ENCODE peak calls at places on chromosomes 4 and X, in nine cellular contexts. Y, W, X, D, I, M, Q, C and J are unnamed samples.

GRCh38 chr4:84243685-84244084 is 255.4 kb downstream of the NKX6-1 start:
- DNase-seq in Y (no peak), W (no peak), X (no peak), D (no peak), I (no peak), M (no peak), Q (no peak), C (no peak), J (no peak)

GRCh38 chr4:139275281-139275735 is 4.7 kb downstream of the MGARP start:
- DNase-seq in Y (no peak), W (peak), X (no peak), D (no peak), I (no peak), M (no peak), Q (no peak), C (no peak), J (no peak)

GRCh38 chrX:3651272-3651671 is 62.2 kb downstream of the PRKX start:
- DNase-seq in Y (no peak), W (peak), X (peak), D (no peak), I (peak), M (no peak), Q (peak), C (no peak), J (no peak)

GRCh38 chr4:87042986-87043820 is 108.4 kb downstream of the AFF1 start:
- DNase-seq in Y (no peak), W (no peak), X (no peak), D (no peak), I (no peak), M (no peak), Q (no peak), C (no peak), J (no peak)

GRCh38 chr4:25888781-25889180 is 25.2 kb upstream of the SMIM20 start:
- DNase-seq in Y (no peak), W (no peak), X (no peak), D (no peak), I (no peak), M (no peak), Q (no peak), C (no peak), J (no peak)

GRCh38 chr4:47650584-47651130 is 165.6 kb downstream of the ATP10D start:
- DNase-seq in Y (no peak), W (no peak), X (no peak), D (no peak), I (no peak), M (no peak), Q (no peak), C (no peak), J (no peak)

GRCh38 chr4:54586343-54586953 is 71.3 kb upstream of the KIT start:
- DNase-seq in Y (no peak), W (peak), X (no peak), D (peak), I (no peak), M (no peak), Q (peak), C (no peak), J (no peak)

GRCh38 chr4:77104405-77105292 is 28.9 kb upstream of the CCNI start:
- DNase-seq in Y (peak), W (peak), X (no peak), D (peak), I (peak), M (no peak), Q (peak), C (peak), J (no peak)